ENCODE peak calls at places on chromosomes 13 and 19, in six cellular contexts. One of them, this sample, is unnamed.

GRCh38 chr13:24651718-24652345 is 28.4 kb upstream of the ATP12A start:
- DNase-seq in GOT3: no peak
- DNase-seq in NAMALWA: no peak
- DNase-seq in ELF-1: peak; percentile 67
- DNase-seq in kidney glomerular epithelial cell: no peak
- DNase-seq in activated CD4-positive, alpha-beta T cell treated with anti-CD3 and anti-CD28 coated beads, Interleukin-2, amount 50 U/mL, for 48 hours: no peak
- DNase-seq in this sample: no peak

GRCh38 chr13:49457221-49457620 is 13.1 kb downstream of the SETDB2 start:
- DNase-seq in NAMALWA: no peak
- DNase-seq in kidney glomerular epithelial cell: no peak
- DNase-seq in ELF-1: no peak
- DNase-seq in activated CD4-positive, alpha-beta T cell treated with anti-CD3 and anti-CD28 coated beads, Interleukin-2, amount 50 U/mL, for 48 hours: no peak
- DNase-seq in GOT3: no peak
- DNase-seq in this sample: no peak

GRCh38 chr13:32001392-32001768 is 30.2 kb upstream of the FRY start:
- DNase-seq in kidney glomerular epithelial cell: peak; percentile 46
- DNase-seq in NAMALWA: peak; percentile 72
- DNase-seq in ELF-1: peak; percentile 64
- DNase-seq in activated CD4-positive, alpha-beta T cell treated with anti-CD3 and anti-CD28 coated beads, Interleukin-2, amount 50 U/mL, for 48 hours: no peak
- DNase-seq in GOT3: no peak
- DNase-seq in this sample: peak; percentile 38

GRCh38 chr13:44819245-44819644 is 170.0 kb downstream of the NUFIP1 start:
- DNase-seq in kidney glomerular epithelial cell: peak; percentile 43
- DNase-seq in NAMALWA: no peak
- DNase-seq in ELF-1: no peak
- DNase-seq in GOT3: no peak
- DNase-seq in activated CD4-positive, alpha-beta T cell treated with anti-CD3 and anti-CD28 coated beads, Interleukin-2, amount 50 U/mL, for 48 hours: peak; percentile 10
- DNase-seq in this sample: no peak

GRCh38 chr13:57846600-57847173 is 215.1 kb downstream of the PCDH17 start:
- DNase-seq in kidney glomerular epithelial cell: no peak
- DNase-seq in NAMALWA: peak; percentile 2
- DNase-seq in activated CD4-positive, alpha-beta T cell treated with anti-CD3 and anti-CD28 coated beads, Interleukin-2, amount 50 U/mL, for 48 hours: no peak
- DNase-seq in GOT3: no peak
- DNase-seq in ELF-1: no peak
- DNase-seq in this sample: no peak

GRCh38 chr19:6087074-6087506 is 23.2 kb downstream of the RFX2 start:
- DNase-seq in kidney glomerular epithelial cell: peak; percentile 52
- DNase-seq in NAMALWA: peak; percentile 82
- DNase-seq in ELF-1: peak; percentile 74
- DNase-seq in GOT3: no peak
- DNase-seq in activated CD4-positive, alpha-beta T cell treated with anti-CD3 and anti-CD28 coated beads, Interleukin-2, amount 50 U/mL, for 48 hours: no peak
- DNase-seq in this sample: peak; percentile 56

GRCh38 chr19:41264581-41265375 is 606 bp downstream of the HNRNPUL1 start:
- DNase-seq in kidney glomerular epithelial cell: no peak
- DNase-seq in GOT3: no peak
- DNase-seq in ELF-1: peak; percentile 27
- DNase-seq in NAMALWA: peak; percentile 54
- DNase-seq in activated CD4-positive, alpha-beta T cell treated with anti-CD3 and anti-CD28 coated beads, Interleukin-2, amount 50 U/mL, for 48 hours: peak; percentile 81
- DNase-seq in this sample: peak; percentile 64

GRCh38 chr13:110306340-110306959 is 507 bp downstream of the COL4A1 start:
- DNase-seq in activated CD4-positive, alpha-beta T cell treated with anti-CD3 and anti-CD28 coated beads, Interleukin-2, amount 50 U/mL, for 48 hours: no peak
- DNase-seq in NAMALWA: no peak
- DNase-seq in ELF-1: peak; percentile 76
- DNase-seq in kidney glomerular epithelial cell: no peak
- DNase-seq in GOT3: no peak
- DNase-seq in this sample: no peak

GRCh38 chr13:98450495-98451167 is 126.3 kb downstream of the STK24 start:
- DNase-seq in GOT3: no peak
- DNase-seq in kidney glomerular epithelial cell: peak; percentile 30
- DNase-seq in NAMALWA: no peak
- DNase-seq in activated CD4-positive, alpha-beta T cell treated with anti-CD3 and anti-CD28 coated beads, Interleukin-2, amount 50 U/mL, for 48 hours: no peak
- DNase-seq in ELF-1: no peak
- DNase-seq in this sample: peak; percentile 19

This sample was measured in OCI-LY7.